ENCODE peak calls at places on chromosomes 7 and 10, in four cellular contexts. W is IMR-90; V is stimulated activated CD8-positive, alpha-beta memory T cell treated with anti-CD3 and anti-CD28 coated beads, Interleukin-15, amount 100 ng/mL, for 24 hours; D is amniotic stem cell. L is an unnamed sample.

GRCh38 chr10:114837690-114838089 is 16.1 kb downstream of the FHIP2A start:
- DNase-seq in D (no peak), V (no peak), W (no peak), L (no peak)

GRCh38 chr10:110010076-110011069 is 2.6 kb downstream of the ADD3 start:
- DNase-seq in V (no peak), W (peak), D (no peak), L (no peak)

GRCh38 chr7:2651336-2651735 is 19.6 kb downstream of the TTYH3 start:
- DNase-seq in V (no peak), D (no peak), W (no peak), L (no peak)

GRCh38 chr7:96177353-96177752 is 144.5 kb downstream of the SLC25A13 start:
- DNase-seq in D (no peak), V (no peak), W (no peak), L (no peak)

GRCh38 chr10:6036861-6037321 is 25.3 kb downstream of the IL2RA start:
- DNase-seq in V (no peak), W (no peak), D (no peak), L (peak)

GRCh38 chr7:9937944-9938631 is 1035.6 kb upstream of the PHF14 start:
- DNase-seq in D (no peak), V (no peak), W (no peak), L (no peak)

GRCh38 chr7:79272938-79273337 is 180.5 kb downstream of the MAGI2 start:
- DNase-seq in W (peak), V (no peak), D (no peak), L (no peak)

GRCh38 chr7:18234519-18234918 is 206.9 kb upstream of the PRPS1L1 start:
- DNase-seq in D (no peak), W (no peak), V (no peak), L (no peak)

GRCh38 chr10:117675516-117675915 is 133.0 kb downstream of the EMX2 start:
- DNase-seq in W (no peak), V (no peak), D (no peak), L (no peak)

GRCh38 chr10:88082806-88083596 is 219.6 kb downstream of the PTEN start:
- DNase-seq in V (no peak), D (no peak), W (no peak), L (no peak)

GRCh38 chr7:92421676-92422435 is 25.4 kb upstream of the GATAD1 start:
- DNase-seq in D (no peak), W (peak), V (no peak), L (no peak)

GRCh38 chr7:142854505-142855400 is at the start of gene EPHB6:
- DNase-seq in D (peak), W (peak), V (peak), L (no peak)

GRCh38 chr10:125871341-125871740 is 9.8 kb downstream of the DHX32 start:
- DNase-seq in D (no peak), W (peak), V (no peak), L (no peak)

GRCh38 chr10:25226775-25227682 is 52.2 kb downstream of the GPR158 start:
- DNase-seq in W (peak), V (no peak), D (peak), L (no peak)

GRCh38 chr10:103828107-103828506 is 27.3 kb downstream of the SH3PXD2A start:
- DNase-seq in W (no peak), V (no peak), D (no peak), L (no peak)

GRCh38 chr7:1403844-1404404 is 55.3 kb downstream of the MICALL2 start:
- DNase-seq in W (peak), D (peak), V (no peak), L (no peak)

GRCh38 chr10:62640386-62640785 is 164.1 kb upstream of the ADO start:
- DNase-seq in W (peak), D (no peak), V (no peak), L (no peak)

GRCh38 chr7:138981332-138982203 is at the start of gene KIAA1549:
- DNase-seq in D (peak), W (peak), V (peak), L (no peak)

GRCh38 chr7:155206286-155207020 is 91.2 kb upstream of the INSIG1 start:
- DNase-seq in W (peak), V (no peak), D (no peak), L (no peak)

GRCh38 chr10:30029890-30030261 is 29.5 kb downstream of the JCAD start:
- DNase-seq in D (no peak), V (no peak), W (no peak), L (no peak)

GRCh38 chr10:80542053-80542452 is 4.4 kb downstream of the SH2D4B start:
- DNase-seq in V (no peak), D (no peak), W (peak), L (peak)

GRCh38 chr10:46553238-46554049 is 3.0 kb downstream of the GPRIN2 start:
- DNase-seq in V (no peak), D (no peak), W (no peak), L (peak)

GRCh38 chr10:75294866-75295692 is 59.3 kb upstream of the COMTD1 start:
- DNase-seq in V (peak), D (peak), W (peak), L (peak)

L was measured in H1.